ENCODE peak calls at places on chromosomes 16 and 17, in five cellular contexts. J, O, V, G and X are unnamed samples.

GRCh38 chr16:70270176-70270575 is 18.4 kb upstream of the EXOSC6 start:
- DNase-seq in G (no peak), O (no peak), V (no peak), J (no peak), X (no peak)

GRCh38 chr17:41705271-41705991 is 6.7 kb upstream of the GAST start:
- DNase-seq in G (peak), V (no peak), O (peak), J (no peak), X (no peak)

GRCh38 chr17:61489719-61490490 is 37.7 kb downstream of the TBX4 start:
- DNase-seq in V (no peak), J (no peak), G (no peak), O (peak), X (no peak)

GRCh38 chr17:40474419-40475002 is 26.9 kb downstream of the TNS4 start:
- DNase-seq in G (no peak), V (no peak), J (no peak), O (peak), X (peak)

GRCh38 chr17:48878920-48879898 is 13.4 kb upstream of the ATP5MC1 start:
- DNase-seq in J (peak), G (peak), O (peak), V (peak), X (peak)

GRCh38 chr16:2518823-2519710 is 1.1 kb upstream of the AMDHD2 start:
- DNase-seq in G (peak), O (no peak), V (no peak), J (no peak), X (no peak)

GRCh38 chr17:56929362-56929969 is 15.6 kb upstream of the TRIM25 start:
- DNase-seq in O (no peak), G (no peak), J (no peak), V (no peak), X (peak)

GRCh38 chr16:84643677-84644076 is 4.6 kb upstream of the KLHL36 start:
- DNase-seq in V (no peak), G (peak), J (no peak), O (no peak), X (peak)

GRCh38 chr17:19238167-19238505 is 970 bp downstream of the EPN2 start:
- DNase-seq in J (peak), V (no peak), G (peak), O (peak), X (peak)

GRCh38 chr16:12753203-12754023 is 50.3 kb downstream of the CPPED1 start:
- DNase-seq in O (no peak), G (no peak), V (no peak), J (no peak), X (no peak)

GRCh38 chr17:65901394-65901793 is 290.5 kb downstream of the CEP112 start:
- DNase-seq in J (no peak), O (no peak), V (no peak), G (no peak), X (no peak)

GRCh38 chr16:20871935-20872815 is 28.0 kb downstream of the DCUN1D3 start:
- DNase-seq in G (no peak), O (no peak), J (no peak), V (no peak), X (no peak)

GRCh38 chr16:66167564-66168291 is 198.8 kb upstream of the CDH5 start:
- DNase-seq in O (peak), J (no peak), G (no peak), V (no peak), X (no peak)

GRCh38 chr17:41404024-41404651 is 6.7 kb upstream of the KRT31 start:
- DNase-seq in G (peak), V (no peak), O (peak), J (no peak), X (peak)

GRCh38 chr17:50056217-50056960 is 479 bp downstream of the ITGA3 start:
- DNase-seq in O (peak), G (peak), J (peak), V (peak), X (peak)
- TF ChIP-seq CTCF in O (peak), G (peak), J (peak), V (peak), X (peak)

GRCh38 chr17:72730091-72730490 is 362.4 kb downstream of the SLC39A11 start:
- DNase-seq in G (no peak), O (no peak), V (no peak), J (no peak), X (no peak)

GRCh38 chr17:72724375-72724774 is 368.1 kb downstream of the SLC39A11 start:
- DNase-seq in J (no peak), O (no peak), G (peak), V (no peak), X (peak)

GRCh38 chr17:72725432-72726068 is 366.9 kb downstream of the SLC39A11 start:
- DNase-seq in J (peak), O (peak), V (peak), G (peak), X (peak)

DNA sequence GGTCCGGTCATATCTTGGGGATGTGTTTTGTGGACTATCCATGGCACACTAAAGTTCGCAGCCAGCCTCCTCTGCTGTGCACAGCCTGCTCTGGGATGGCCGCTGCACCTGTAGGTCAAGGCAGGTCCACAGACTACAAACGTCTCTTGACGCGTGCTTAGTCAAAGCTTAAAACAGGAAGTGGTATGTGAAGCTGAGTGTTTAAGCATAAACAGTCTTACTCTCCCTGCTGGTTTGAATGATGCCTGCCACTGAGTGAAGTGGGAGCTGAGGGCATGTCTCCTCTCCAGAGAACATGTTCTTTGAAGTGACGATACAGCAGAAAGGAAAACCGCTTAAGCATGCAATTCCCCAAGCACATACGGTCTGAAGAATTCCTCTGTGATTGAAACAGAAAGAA is 365.6 kb downstream of the SLC39A11 start:
- DNase-seq in O (no peak), V (peak), J (no peak), G (no peak), X (no peak)
- TF ChIP-seq CTCF in O (no peak), V (no peak), J (no peak), G (no peak), X (no peak)

DNA sequence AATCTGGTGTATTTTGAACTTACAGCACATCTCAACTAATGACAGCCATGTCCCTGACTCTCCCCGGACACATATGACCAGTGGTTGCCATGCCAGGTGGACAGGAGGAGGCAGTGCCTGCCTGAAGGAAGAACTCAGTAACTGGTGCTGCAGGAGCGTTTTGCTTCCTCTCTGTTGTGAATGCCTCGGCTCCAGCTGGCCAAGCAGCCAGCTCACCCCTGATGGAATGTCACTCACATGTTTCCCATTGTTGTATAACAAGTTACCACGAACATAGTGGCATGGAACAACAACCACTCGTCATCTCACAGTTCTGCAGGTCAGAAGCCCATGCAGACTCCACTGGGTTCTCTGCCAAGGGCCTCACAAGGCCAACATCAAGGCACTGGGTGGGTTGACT is 20.1 kb upstream of the IRF8 start:
- DNase-seq in G (peak), V (no peak), J (no peak), O (no peak), X (peak)
- TF ChIP-seq CTCF in G (peak), V (no peak), J (no peak), O (no peak), X (no peak)

GRCh38 chr17:7589891-7590611 is at the start of gene SOX15:
- DNase-seq in G (peak), J (no peak), O (peak), V (no peak), X (peak)

GRCh38 chr17:7588553-7589203 is 1.2 kb downstream of the SOX15 start:
- DNase-seq in O (peak), V (no peak), G (peak), J (no peak), X (peak)

GRCh38 chr17:7590743-7591142 is 849 bp upstream of the SOX15 start:
- DNase-seq in O (peak), V (no peak), G (peak), J (no peak), X (peak)

GRCh38 chr17:7587831-7588230 is 2.1 kb downstream of the SOX15 start:
- DNase-seq in G (peak), V (no peak), O (peak), J (no peak), X (peak)

DNA sequence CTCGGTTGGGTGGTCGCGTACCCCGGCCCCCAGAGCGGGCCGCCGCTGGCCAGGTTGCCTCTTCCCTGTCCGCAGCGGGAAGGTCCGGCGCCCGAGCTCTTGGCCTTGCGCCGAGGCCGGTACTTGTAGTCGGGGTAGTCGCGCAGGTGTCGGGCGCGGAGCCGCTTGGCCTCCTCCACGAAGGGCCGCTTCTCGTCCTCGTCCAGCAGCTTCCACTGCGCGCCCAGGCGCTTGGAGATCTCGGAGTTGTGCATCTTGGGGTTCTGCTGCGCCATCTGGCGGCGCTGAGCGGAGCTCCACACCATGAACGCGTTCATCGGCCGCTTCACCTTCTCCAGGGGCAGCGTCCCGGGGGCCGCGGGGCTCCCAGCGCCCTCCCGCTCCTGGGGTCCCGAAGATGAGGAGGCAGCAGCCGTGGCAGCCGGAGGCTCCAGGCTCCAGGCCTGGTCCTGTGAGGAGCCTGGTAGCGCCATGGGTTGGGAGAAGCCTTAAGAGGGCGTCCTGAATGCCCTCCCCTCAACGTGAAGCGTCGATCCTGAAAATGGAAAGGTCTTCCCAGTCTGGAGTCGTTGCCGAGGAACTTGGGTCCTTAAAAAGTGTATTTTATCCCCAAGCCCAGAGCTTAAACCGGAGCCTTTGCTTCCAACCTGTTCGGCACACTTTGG is 558 bp downstream of the SOX15 start:
- DNase-seq in O (peak), J (peak), G (peak), V (peak), X (peak)
- TF ChIP-seq CTCF in O (peak), J (peak), G (peak), V (peak), X (peak)